ENCODE peak calls at places on chromosomes 12 and 14, in six cellular contexts. One of them, this sample, is unnamed.

GRCh38 chr12:50322196-50322595 is 38.9 kb upstream of the LIMA1 start:
- DNase-seq in GM23338: no peak
- DNase-seq in OCI-LY7: no peak
- DNase-seq in left ventricle myocardium inferior: no peak
- DNase-seq in fibroblast of pulmonary artery: no peak
- DNase-seq in fibroblast of mammary gland: no peak
- DNase-seq in this sample: no peak

GRCh38 chr12:30989754-30990153 is 63.2 kb downstream of the TSPAN11 start:
- DNase-seq in GM23338: peak
- DNase-seq in OCI-LY7: peak
- DNase-seq in left ventricle myocardium inferior: peak
- DNase-seq in fibroblast of pulmonary artery: peak
- DNase-seq in fibroblast of mammary gland: no peak
- DNase-seq in this sample: no peak

GRCh38 chr12:59444932-59445331 is 150.9 kb upstream of the SLC16A7 start:
- DNase-seq in GM23338: no peak
- DNase-seq in OCI-LY7: no peak
- DNase-seq in left ventricle myocardium inferior: no peak
- DNase-seq in fibroblast of pulmonary artery: peak
- DNase-seq in fibroblast of mammary gland: peak
- DNase-seq in this sample: no peak

GRCh38 chr12:51365276-51365675 is 18.8 kb upstream of the CELA1 start:
- DNase-seq in GM23338: no peak
- DNase-seq in OCI-LY7: no peak
- DNase-seq in left ventricle myocardium inferior: no peak
- DNase-seq in fibroblast of pulmonary artery: no peak
- DNase-seq in fibroblast of mammary gland: no peak
- DNase-seq in this sample: no peak

GRCh38 chr14:93745603-93746273 is 42.5 kb downstream of the PRIMA1 start:
- DNase-seq in GM23338: no peak
- DNase-seq in OCI-LY7: no peak
- DNase-seq in left ventricle myocardium inferior: no peak
- DNase-seq in fibroblast of pulmonary artery: no peak
- DNase-seq in fibroblast of mammary gland: no peak
- DNase-seq in this sample: no peak

GRCh38 chr12:9651265-9651729 is 18.2 kb upstream of the CLEC2D start:
- DNase-seq in GM23338: no peak
- DNase-seq in OCI-LY7: peak
- DNase-seq in left ventricle myocardium inferior: no peak
- DNase-seq in fibroblast of pulmonary artery: peak
- DNase-seq in fibroblast of mammary gland: peak
- DNase-seq in this sample: no peak

GRCh38 chr14:95157987-95158712 is 821 bp upstream of the DICER1 start:
- DNase-seq in GM23338: peak
- DNase-seq in OCI-LY7: peak
- DNase-seq in left ventricle myocardium inferior: no peak
- DNase-seq in fibroblast of pulmonary artery: no peak
- DNase-seq in fibroblast of mammary gland: no peak
- DNase-seq in this sample: no peak

GRCh38 chr12:29565727-29566126 is 68.2 kb upstream of the OVCH1 start:
- DNase-seq in GM23338: no peak
- DNase-seq in OCI-LY7: no peak
- DNase-seq in left ventricle myocardium inferior: no peak
- DNase-seq in fibroblast of pulmonary artery: no peak
- DNase-seq in fibroblast of mammary gland: no peak
- DNase-seq in this sample: no peak

GRCh38 chr14:34781242-34781641 is 66.8 kb upstream of the CFL2 start:
- DNase-seq in GM23338: no peak
- DNase-seq in OCI-LY7: no peak
- DNase-seq in left ventricle myocardium inferior: no peak
- DNase-seq in fibroblast of pulmonary artery: peak
- DNase-seq in fibroblast of mammary gland: peak
- DNase-seq in this sample: peak

GRCh38 chr12:102959391-102959790 is 1.9 kb downstream of the ASCL1 start:
- DNase-seq in GM23338: no peak
- DNase-seq in OCI-LY7: no peak
- DNase-seq in left ventricle myocardium inferior: no peak
- DNase-seq in fibroblast of pulmonary artery: no peak
- DNase-seq in fibroblast of mammary gland: no peak
- DNase-seq in this sample: no peak

GRCh38 chr12:104351023-104351983 is 47.8 kb downstream of the EID3 start:
- DNase-seq in GM23338: peak
- DNase-seq in OCI-LY7: no peak
- DNase-seq in left ventricle myocardium inferior: no peak
- DNase-seq in fibroblast of pulmonary artery: no peak
- DNase-seq in fibroblast of mammary gland: no peak
- DNase-seq in this sample: no peak

GRCh38 chr12:951166-951565 is 1.7 kb upstream of the RAD52 start:
- DNase-seq in GM23338: no peak
- DNase-seq in OCI-LY7: no peak
- DNase-seq in left ventricle myocardium inferior: no peak
- DNase-seq in fibroblast of pulmonary artery: no peak
- DNase-seq in fibroblast of mammary gland: no peak
- DNase-seq in this sample: no peak

GRCh38 chr14:70680748-70681147 is 39.0 kb downstream of the TTC9 start:
- DNase-seq in GM23338: no peak
- DNase-seq in OCI-LY7: no peak
- DNase-seq in left ventricle myocardium inferior: no peak
- DNase-seq in fibroblast of pulmonary artery: no peak
- DNase-seq in fibroblast of mammary gland: no peak
- DNase-seq in this sample: no peak

GRCh38 chr14:72582582-72582981 is 311.3 kb downstream of the DPF3 start:
- DNase-seq in GM23338: no peak
- DNase-seq in OCI-LY7: no peak
- DNase-seq in left ventricle myocardium inferior: no peak
- DNase-seq in fibroblast of pulmonary artery: no peak
- DNase-seq in fibroblast of mammary gland: peak
- DNase-seq in this sample: no peak

GRCh38 chr12:49636979-49637378 is 13.6 kb downstream of the PRPF40B start:
- DNase-seq in GM23338: peak
- DNase-seq in OCI-LY7: peak
- DNase-seq in left ventricle myocardium inferior: no peak
- DNase-seq in fibroblast of pulmonary artery: peak
- DNase-seq in fibroblast of mammary gland: peak
- DNase-seq in this sample: peak

GRCh38 chr12:75747572-75747995 is 236.2 kb upstream of the KRR1 start:
- DNase-seq in GM23338: no peak
- DNase-seq in OCI-LY7: no peak
- DNase-seq in left ventricle myocardium inferior: no peak
- DNase-seq in fibroblast of pulmonary artery: peak
- DNase-seq in fibroblast of mammary gland: peak
- DNase-seq in this sample: no peak

GRCh38 chr12:65822732-65823480 is 1.4 kb upstream of the HMGA2 start:
- DNase-seq in GM23338: peak
- DNase-seq in OCI-LY7: no peak
- DNase-seq in left ventricle myocardium inferior: no peak
- DNase-seq in fibroblast of pulmonary artery: peak
- DNase-seq in fibroblast of mammary gland: peak
- DNase-seq in this sample: no peak

GRCh38 chr12:80015660-80016059 is 80.8 kb upstream of the PPP1R12A start:
- DNase-seq in GM23338: no peak
- DNase-seq in OCI-LY7: no peak
- DNase-seq in left ventricle myocardium inferior: no peak
- DNase-seq in fibroblast of pulmonary artery: no peak
- DNase-seq in fibroblast of mammary gland: no peak
- DNase-seq in this sample: no peak

GRCh38 chr12:87439990-87440827 is 589.0 kb downstream of the C12orf50 start:
- DNase-seq in GM23338: no peak
- DNase-seq in OCI-LY7: no peak
- DNase-seq in left ventricle myocardium inferior: no peak
- DNase-seq in fibroblast of pulmonary artery: peak
- DNase-seq in fibroblast of mammary gland: peak
- DNase-seq in this sample: peak

GRCh38 chr14:56782701-56783100 is 27.6 kb downstream of the OTX2 start:
- DNase-seq in GM23338: no peak
- DNase-seq in OCI-LY7: no peak
- DNase-seq in left ventricle myocardium inferior: no peak
- DNase-seq in fibroblast of pulmonary artery: no peak
- DNase-seq in fibroblast of mammary gland: peak
- DNase-seq in this sample: no peak

GRCh38 chr12:131896811-131897270 is 2.4 kb downstream of the ULK1 start:
- DNase-seq in GM23338: no peak
- DNase-seq in OCI-LY7: no peak
- DNase-seq in left ventricle myocardium inferior: peak
- DNase-seq in fibroblast of pulmonary artery: no peak
- DNase-seq in fibroblast of mammary gland: no peak
- DNase-seq in this sample: no peak

GRCh38 chr12:8678661-8679111 is 16.1 kb upstream of the MFAP5 start:
- DNase-seq in GM23338: no peak
- DNase-seq in OCI-LY7: no peak
- DNase-seq in left ventricle myocardium inferior: no peak
- DNase-seq in fibroblast of pulmonary artery: peak
- DNase-seq in fibroblast of mammary gland: no peak
- DNase-seq in this sample: no peak

GRCh38 chr14:63647696-63648410 is 6.2 kb upstream of the WDR89 start:
- DNase-seq in GM23338: peak
- DNase-seq in OCI-LY7: no peak
- DNase-seq in left ventricle myocardium inferior: no peak
- DNase-seq in fibroblast of pulmonary artery: no peak
- DNase-seq in fibroblast of mammary gland: no peak
- DNase-seq in this sample: no peak

GRCh38 chr14:32703246-32703645 is 235.4 kb upstream of the NPAS3 start:
- DNase-seq in GM23338: no peak
- DNase-seq in OCI-LY7: no peak
- DNase-seq in left ventricle myocardium inferior: no peak
- DNase-seq in fibroblast of pulmonary artery: peak
- DNase-seq in fibroblast of mammary gland: peak
- DNase-seq in this sample: no peak

GRCh38 chr14:96256420-96256819 is 410 bp downstream of the BDKRB1 start:
- DNase-seq in GM23338: no peak
- DNase-seq in OCI-LY7: no peak
- DNase-seq in left ventricle myocardium inferior: no peak
- DNase-seq in fibroblast of pulmonary artery: no peak
- DNase-seq in fibroblast of mammary gland: peak
- DNase-seq in this sample: no peak

GRCh38 chr14:106039400-106039799 is 513.0 kb downstream of the TMEM121 start:
- DNase-seq in GM23338: peak
- DNase-seq in OCI-LY7: no peak
- DNase-seq in left ventricle myocardium inferior: no peak
- DNase-seq in fibroblast of pulmonary artery: no peak
- DNase-seq in fibroblast of mammary gland: peak
- DNase-seq in this sample: no peak

GRCh38 chr14:69318901-69319475 is 59.0 kb downstream of the GALNT16 start:
- DNase-seq in GM23338: no peak
- DNase-seq in OCI-LY7: no peak
- DNase-seq in left ventricle myocardium inferior: no peak
- DNase-seq in fibroblast of pulmonary artery: no peak
- DNase-seq in fibroblast of mammary gland: no peak
- DNase-seq in this sample: no peak

GRCh38 chr14:83294941-83295340 is 1761.3 kb upstream of the SEL1L start:
- DNase-seq in GM23338: no peak
- DNase-seq in OCI-LY7: no peak
- DNase-seq in left ventricle myocardium inferior: no peak
- DNase-seq in fibroblast of pulmonary artery: peak
- DNase-seq in fibroblast of mammary gland: no peak
- DNase-seq in this sample: no peak

GRCh38 chr12:46473634-46474201 is 101.1 kb upstream of the SLC38A2 start:
- DNase-seq in GM23338: no peak
- DNase-seq in OCI-LY7: no peak
- DNase-seq in left ventricle myocardium inferior: peak
- DNase-seq in fibroblast of pulmonary artery: peak
- DNase-seq in fibroblast of mammary gland: peak
- DNase-seq in this sample: peak
- H3K4me3 ChIP-seq in GM23338: no peak
- H3K4me3 ChIP-seq in OCI-LY7: no peak
- H3K4me3 ChIP-seq in left ventricle myocardium inferior: peak
- H3K4me3 ChIP-seq in fibroblast of pulmonary artery: no peak
- H3K4me3 ChIP-seq in fibroblast of mammary gland: no peak
- H3K4me3 ChIP-seq in this sample: peak

GRCh38 chr14:100681111-100681510 is 45.6 kb upstream of the DLK1 start:
- DNase-seq in GM23338: no peak
- DNase-seq in OCI-LY7: no peak
- DNase-seq in left ventricle myocardium inferior: no peak
- DNase-seq in fibroblast of pulmonary artery: no peak
- DNase-seq in fibroblast of mammary gland: no peak
- DNase-seq in this sample: no peak
- TF ChIP-seq CTCF in GM23338: no peak
- TF ChIP-seq CTCF in OCI-LY7: no peak
- TF ChIP-seq CTCF in left ventricle myocardium inferior: no peak
- TF ChIP-seq CTCF in fibroblast of pulmonary artery: no peak
- TF ChIP-seq CTCF in fibroblast of mammary gland: no peak
- TF ChIP-seq CTCF in this sample: no peak

DNA sequence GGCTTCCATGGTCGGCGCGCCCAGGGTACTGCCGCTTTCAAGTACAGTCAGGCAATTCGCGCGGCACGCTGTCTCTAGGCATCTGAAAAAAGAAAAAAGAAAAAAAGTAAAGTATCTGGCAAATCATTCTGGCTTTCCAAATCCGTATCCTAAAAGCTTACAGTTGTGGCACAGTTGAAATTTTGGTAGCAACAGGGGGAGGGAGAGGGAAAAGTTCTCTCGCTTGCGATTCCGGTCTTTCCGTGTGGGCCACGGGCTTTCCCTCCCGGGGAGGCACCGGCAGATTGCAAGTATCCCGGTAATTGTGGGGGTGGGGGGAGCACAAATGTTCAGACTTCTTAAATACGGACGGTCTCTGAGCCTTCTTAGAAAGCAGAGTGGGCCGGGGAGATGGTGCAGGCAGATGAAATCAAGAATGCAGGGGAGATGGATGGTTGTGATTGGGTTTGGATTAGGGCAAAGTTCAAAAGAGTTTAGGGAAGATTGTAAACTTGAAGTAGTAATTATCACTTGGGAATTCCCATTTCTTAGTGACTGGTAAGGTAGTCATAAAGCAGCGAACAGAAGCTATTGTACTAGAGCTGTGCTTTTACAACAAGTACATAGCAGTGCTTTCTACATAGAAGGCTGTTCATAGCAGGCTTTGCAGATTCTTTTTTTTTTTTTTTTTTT is 1.2 kb downstream of the SOCS2 start:
- DNase-seq in GM23338: peak
- DNase-seq in OCI-LY7: no peak
- DNase-seq in left ventricle myocardium inferior: no peak
- DNase-seq in fibroblast of pulmonary artery: no peak
- DNase-seq in fibroblast of mammary gland: peak
- DNase-seq in this sample: no peak
- H3K4me3 ChIP-seq in GM23338: peak
- H3K4me3 ChIP-seq in OCI-LY7: no peak
- H3K4me3 ChIP-seq in left ventricle myocardium inferior: peak
- H3K4me3 ChIP-seq in fibroblast of pulmonary artery: peak
- H3K4me3 ChIP-seq in fibroblast of mammary gland: peak
- H3K4me3 ChIP-seq in this sample: peak

DNA sequence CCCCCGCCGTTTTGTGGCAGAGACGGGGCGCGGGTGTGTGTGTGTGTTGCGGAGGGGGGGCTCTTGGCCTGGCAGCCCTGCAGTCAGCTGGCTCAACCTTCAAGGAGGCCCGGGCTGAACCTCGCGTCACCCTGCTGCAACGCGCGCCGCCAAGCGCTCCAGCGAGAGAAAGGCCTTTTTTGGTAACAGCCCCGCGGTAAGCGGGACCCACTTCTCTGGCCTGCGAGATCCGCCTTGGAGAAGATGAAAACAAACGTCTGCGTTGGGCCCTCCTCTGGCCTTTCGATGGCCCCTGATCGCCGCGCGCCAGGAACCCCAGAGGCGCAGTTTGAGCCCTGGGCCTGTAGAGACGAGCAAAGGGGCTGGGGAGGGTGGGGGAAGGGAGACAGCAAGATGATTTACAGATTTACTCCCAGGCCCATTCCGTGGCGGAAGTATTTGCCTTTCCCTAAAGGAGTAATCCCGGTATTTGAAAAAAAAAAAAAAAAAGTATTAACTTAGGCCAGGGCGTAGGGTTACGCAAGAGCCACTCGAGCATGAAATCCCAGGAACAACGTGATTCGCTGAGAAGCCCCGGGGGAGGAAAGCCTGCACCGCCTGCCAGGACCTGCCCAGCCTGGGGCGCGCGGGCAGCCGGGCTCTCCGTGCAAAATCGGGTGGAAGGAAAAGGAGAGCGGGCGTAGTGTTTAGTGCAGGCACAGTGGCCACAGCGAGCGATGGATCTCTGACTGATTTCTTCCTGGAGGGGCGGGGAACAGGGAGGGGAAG is 4.5 kb upstream of the IRF2BPL start:
- DNase-seq in GM23338: peak
- DNase-seq in OCI-LY7: peak
- DNase-seq in left ventricle myocardium inferior: peak
- DNase-seq in fibroblast of pulmonary artery: peak
- DNase-seq in fibroblast of mammary gland: peak
- DNase-seq in this sample: peak
- TF ChIP-seq CTCF in GM23338: peak
- TF ChIP-seq CTCF in OCI-LY7: no peak
- TF ChIP-seq CTCF in left ventricle myocardium inferior: no peak
- TF ChIP-seq CTCF in fibroblast of pulmonary artery: peak
- TF ChIP-seq CTCF in fibroblast of mammary gland: no peak
- TF ChIP-seq CTCF in this sample: peak